ENCODE peak calls at places on chromosome X, in six cellular contexts. One of them, this sample, is unnamed.

GRCh38 chrX:133005038-133005437 is 46.6 kb upstream of the HS6ST2 start:
- DNase-seq in K562: peak
- DNase-seq in A549: no peak
- DNase-seq in NB4: peak
- DNase-seq in endothelial cell of umbilical vein: peak
- DNase-seq in HepG2: peak
- DNase-seq in this sample: no peak

GRCh38 chrX:39442332-39442731 is 641.1 kb downstream of the MID1IP1 start:
- DNase-seq in A549: no peak
- DNase-seq in HepG2: no peak
- DNase-seq in endothelial cell of umbilical vein: no peak
- DNase-seq in NB4: no peak
- DNase-seq in K562: no peak
- DNase-seq in this sample: peak

GRCh38 chrX:153642655-153643430 is 4.2 kb upstream of the DUSP9 start:
- DNase-seq in K562: peak
- DNase-seq in A549: no peak
- DNase-seq in NB4: no peak
- DNase-seq in endothelial cell of umbilical vein: no peak
- DNase-seq in HepG2: no peak
- DNase-seq in this sample: no peak

GRCh38 chrX:9420513-9420912 is 44.3 kb upstream of the TBL1X start:
- DNase-seq in K562: no peak
- DNase-seq in A549: no peak
- DNase-seq in NB4: peak
- DNase-seq in endothelial cell of umbilical vein: no peak
- DNase-seq in HepG2: no peak
- DNase-seq in this sample: no peak

GRCh38 chrX:100417671-100418070 is 7.6 kb upstream of the PCDH19 start:
- DNase-seq in A549: no peak
- DNase-seq in endothelial cell of umbilical vein: peak
- DNase-seq in NB4: no peak
- DNase-seq in HepG2: no peak
- DNase-seq in K562: no peak
- DNase-seq in this sample: no peak

GRCh38 chrX:12906392-12906791 is at the start of gene TLR8:
- DNase-seq in K562: no peak
- DNase-seq in HepG2: no peak
- DNase-seq in A549: no peak
- DNase-seq in endothelial cell of umbilical vein: no peak
- DNase-seq in NB4: no peak
- DNase-seq in this sample: no peak

GRCh38 chrX:19225906-19226305 is 103.6 kb upstream of the ADGRG2 start:
- DNase-seq in HepG2: no peak
- DNase-seq in NB4: peak
- DNase-seq in endothelial cell of umbilical vein: no peak
- DNase-seq in A549: peak
- DNase-seq in K562: no peak
- DNase-seq in this sample: no peak

GRCh38 chrX:1242901-1243402 is 25.7 kb upstream of the CSF2RA start:
- DNase-seq in NB4: peak
- DNase-seq in K562: no peak
- DNase-seq in A549: peak
- DNase-seq in HepG2: no peak
- DNase-seq in endothelial cell of umbilical vein: no peak
- DNase-seq in this sample: peak

GRCh38 chrX:1416327-1416784 is 24.4 kb upstream of the SLC25A6 start:
- DNase-seq in A549: no peak
- DNase-seq in NB4: no peak
- DNase-seq in HepG2: no peak
- DNase-seq in endothelial cell of umbilical vein: no peak
- DNase-seq in K562: no peak
- DNase-seq in this sample: no peak

GRCh38 chrX:114619874-114620273 is 36.0 kb downstream of the HTR2C start:
- DNase-seq in NB4: peak
- DNase-seq in K562: peak
- DNase-seq in endothelial cell of umbilical vein: peak
- DNase-seq in HepG2: no peak
- DNase-seq in A549: no peak
- DNase-seq in this sample: no peak

GRCh38 chrX:119880552-119881437 is 9.2 kb downstream of the NDUFA1 start:
- DNase-seq in HepG2: peak
- DNase-seq in A549: peak
- DNase-seq in K562: peak
- DNase-seq in NB4: peak
- DNase-seq in endothelial cell of umbilical vein: peak
- DNase-seq in this sample: peak

GRCh38 chrX:11967986-11968385 is 170.3 kb upstream of the FRMPD4 start:
- DNase-seq in K562: no peak
- DNase-seq in endothelial cell of umbilical vein: no peak
- DNase-seq in HepG2: no peak
- DNase-seq in A549: peak
- DNase-seq in NB4: no peak
- DNase-seq in this sample: no peak

GRCh38 chrX:137982791-137983190 is 416.9 kb downstream of the ZIC3 start:
- DNase-seq in HepG2: no peak
- DNase-seq in NB4: no peak
- DNase-seq in A549: no peak
- DNase-seq in K562: no peak
- DNase-seq in endothelial cell of umbilical vein: no peak
- DNase-seq in this sample: no peak

GRCh38 chrX:52852110-52852872 is 15.6 kb downstream of the XAGE3 start:
- DNase-seq in A549: no peak
- DNase-seq in endothelial cell of umbilical vein: no peak
- DNase-seq in NB4: no peak
- DNase-seq in HepG2: no peak
- DNase-seq in K562: no peak
- DNase-seq in this sample: no peak

GRCh38 chrX:110006826-110007375 is 4.0 kb downstream of the TMEM164 start:
- DNase-seq in HepG2: no peak
- DNase-seq in A549: no peak
- DNase-seq in NB4: peak
- DNase-seq in endothelial cell of umbilical vein: no peak
- DNase-seq in K562: no peak
- DNase-seq in this sample: no peak

GRCh38 chrX:67607436-67607835 is 63.6 kb downstream of the AR start:
- DNase-seq in A549: no peak
- DNase-seq in K562: no peak
- DNase-seq in NB4: no peak
- DNase-seq in HepG2: no peak
- DNase-seq in endothelial cell of umbilical vein: no peak
- DNase-seq in this sample: no peak

GRCh38 chrX:133865761-133866470 is 119.5 kb downstream of the GPC3 start:
- DNase-seq in endothelial cell of umbilical vein: no peak
- DNase-seq in K562: no peak
- DNase-seq in NB4: no peak
- DNase-seq in A549: no peak
- DNase-seq in HepG2: no peak
- DNase-seq in this sample: no peak

GRCh38 chrX:11146411-11146810 is 35.3 kb downstream of the HCCS start:
- DNase-seq in NB4: no peak
- DNase-seq in endothelial cell of umbilical vein: no peak
- DNase-seq in HepG2: no peak
- DNase-seq in A549: no peak
- DNase-seq in K562: no peak
- DNase-seq in this sample: no peak

GRCh38 chrX:19753368-19753767 is 134.0 kb downstream of the SH3KBP1 start:
- DNase-seq in NB4: no peak
- DNase-seq in A549: no peak
- DNase-seq in K562: no peak
- DNase-seq in endothelial cell of umbilical vein: no peak
- DNase-seq in HepG2: no peak
- DNase-seq in this sample: no peak

GRCh38 chrX:130834149-130834548 is 68.9 kb downstream of the ENOX2 start:
- DNase-seq in NB4: peak
- DNase-seq in HepG2: no peak
- DNase-seq in endothelial cell of umbilical vein: peak
- DNase-seq in K562: no peak
- DNase-seq in A549: no peak
- DNase-seq in this sample: no peak

GRCh38 chrX:105006103-105006502 is 214.4 kb downstream of the TEX13A start:
- DNase-seq in endothelial cell of umbilical vein: no peak
- DNase-seq in K562: no peak
- DNase-seq in A549: no peak
- DNase-seq in HepG2: no peak
- DNase-seq in NB4: no peak
- DNase-seq in this sample: no peak

GRCh38 chrX:12210921-12211320 is 72.6 kb downstream of the FRMPD4 start:
- DNase-seq in endothelial cell of umbilical vein: no peak
- DNase-seq in HepG2: no peak
- DNase-seq in K562: no peak
- DNase-seq in A549: peak
- DNase-seq in NB4: no peak
- DNase-seq in this sample: no peak

GRCh38 chrX:11591712-11592351 is 73.9 kb downstream of the ARHGAP6 start:
- DNase-seq in endothelial cell of umbilical vein: peak
- DNase-seq in A549: no peak
- DNase-seq in HepG2: no peak
- DNase-seq in K562: no peak
- DNase-seq in NB4: peak
- DNase-seq in this sample: no peak

GRCh38 chrX:110310000-110310790 is 7.7 kb downstream of the AMMECR1 start:
- DNase-seq in K562: no peak
- DNase-seq in A549: no peak
- DNase-seq in HepG2: no peak
- DNase-seq in NB4: peak
- DNase-seq in endothelial cell of umbilical vein: no peak
- DNase-seq in this sample: no peak

GRCh38 chrX:20668550-20668949 is 401.8 kb upstream of the RPS6KA3 start:
- DNase-seq in endothelial cell of umbilical vein: no peak
- DNase-seq in A549: no peak
- DNase-seq in NB4: no peak
- DNase-seq in HepG2: no peak
- DNase-seq in K562: no peak
- DNase-seq in this sample: no peak

GRCh38 chrX:142214081-142214480 is 9.0 kb upstream of the MAGEC2 start:
- DNase-seq in HepG2: no peak
- DNase-seq in NB4: no peak
- DNase-seq in endothelial cell of umbilical vein: no peak
- DNase-seq in A549: no peak
- DNase-seq in K562: no peak
- DNase-seq in this sample: no peak

GRCh38 chrX:123961268-123962005 is at the start of gene STAG2:
- DNase-seq in endothelial cell of umbilical vein: peak
- DNase-seq in A549: peak
- DNase-seq in HepG2: peak
- DNase-seq in NB4: peak
- DNase-seq in K562: peak
- DNase-seq in this sample: peak
- TF ChIP-seq MYC in endothelial cell of umbilical vein: no peak
- TF ChIP-seq MYC in A549: peak
- TF ChIP-seq MYC in HepG2: peak
- TF ChIP-seq MYC in NB4: peak
- TF ChIP-seq MYC in K562: no peak
- TF ChIP-seq MYC in this sample: no peak

DNA sequence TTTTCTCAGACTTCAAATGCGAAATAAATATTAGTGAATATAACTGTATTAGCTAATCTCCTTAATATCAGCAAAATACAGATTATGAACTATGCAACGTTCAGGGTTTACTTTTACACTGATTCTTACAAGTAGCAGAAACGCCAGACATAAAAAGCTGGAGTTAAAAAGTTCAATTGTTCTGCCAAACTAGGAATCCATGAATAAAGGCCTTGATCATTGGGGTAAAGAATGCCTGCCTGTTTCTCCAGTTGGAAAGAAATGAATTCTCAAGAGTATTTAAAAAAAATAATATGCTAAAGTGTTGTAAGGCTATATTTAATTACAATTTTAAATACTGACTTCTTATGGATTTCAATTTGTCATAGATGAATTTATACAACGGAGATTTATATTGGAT is 612.2 kb downstream of the DMD start:
- DNase-seq in endothelial cell of umbilical vein: no peak
- DNase-seq in NB4: no peak
- DNase-seq in HepG2: no peak
- DNase-seq in K562: no peak
- DNase-seq in A549: no peak
- DNase-seq in this sample: no peak
- TF ChIP-seq MYC in endothelial cell of umbilical vein: no peak
- TF ChIP-seq MYC in NB4: no peak
- TF ChIP-seq MYC in HepG2: no peak
- TF ChIP-seq MYC in K562: no peak
- TF ChIP-seq MYC in A549: no peak
- TF ChIP-seq MYC in this sample: no peak

GRCh38 chrX:74540635-74541249 is 73.7 kb downstream of the RLIM start:
- DNase-seq in K562: no peak
- DNase-seq in HepG2: no peak
- DNase-seq in A549: no peak
- DNase-seq in NB4: no peak
- DNase-seq in endothelial cell of umbilical vein: no peak
- DNase-seq in this sample: no peak
- TF ChIP-seq MYC in K562: no peak
- TF ChIP-seq MYC in HepG2: no peak
- TF ChIP-seq MYC in A549: no peak
- TF ChIP-seq MYC in NB4: no peak
- TF ChIP-seq MYC in endothelial cell of umbilical vein: no peak
- TF ChIP-seq MYC in this sample: no peak

GRCh38 chrX:150238656-150239382 is 124.3 kb upstream of the MAMLD1 start:
- DNase-seq in NB4: no peak
- DNase-seq in K562: no peak
- DNase-seq in HepG2: peak
- DNase-seq in A549: no peak
- DNase-seq in endothelial cell of umbilical vein: no peak
- DNase-seq in this sample: no peak
- TF ChIP-seq MYC in NB4: no peak
- TF ChIP-seq MYC in K562: no peak
- TF ChIP-seq MYC in HepG2: no peak
- TF ChIP-seq MYC in A549: no peak
- TF ChIP-seq MYC in endothelial cell of umbilical vein: no peak
- TF ChIP-seq MYC in this sample: no peak

This sample was measured in GM12878.